ENCODE peak calls at places on chromosomes 6 and 20, in four cellular contexts. One of them, this sample, is unnamed.

GRCh38 chr20:20085071-20085470 is 32.7 kb downstream of the CFAP61 start:
- DNase-seq in NCI-H774: no peak
- DNase-seq in NCI-H1092: no peak
- DNase-seq in T-helper 17 cell: no peak
- DNase-seq in this sample: no peak

GRCh38 chr6:117920493-117920845 is 13.4 kb downstream of the SLC35F1 start:
- DNase-seq in T-helper 17 cell: no peak
- DNase-seq in NCI-H1092: no peak
- DNase-seq in NCI-H774: peak
- DNase-seq in this sample: no peak

GRCh38 chr20:10868299-10868698 is 194.5 kb upstream of the JAG1 start:
- DNase-seq in T-helper 17 cell: no peak
- DNase-seq in NCI-H1092: no peak
- DNase-seq in NCI-H774: no peak
- DNase-seq in this sample: no peak

GRCh38 chr20:48447456-48447855 is 380.3 kb downstream of the PREX1 start:
- DNase-seq in T-helper 17 cell: no peak
- DNase-seq in NCI-H774: no peak
- DNase-seq in NCI-H1092: no peak
- DNase-seq in this sample: no peak

GRCh38 chr6:50180646-50181045 is 130.9 kb upstream of the DEFB112 start:
- DNase-seq in NCI-H774: no peak
- DNase-seq in T-helper 17 cell: no peak
- DNase-seq in NCI-H1092: no peak
- DNase-seq in this sample: no peak

GRCh38 chr6:70210462-70210861 is 92.4 kb downstream of the COL9A1 start:
- DNase-seq in T-helper 17 cell: no peak
- DNase-seq in NCI-H774: no peak
- DNase-seq in NCI-H1092: no peak
- DNase-seq in this sample: no peak

GRCh38 chr6:38354905-38355304 is 284.8 kb downstream of the BTBD9 start:
- DNase-seq in NCI-H1092: no peak
- DNase-seq in T-helper 17 cell: no peak
- DNase-seq in NCI-H774: no peak
- DNase-seq in this sample: no peak

GRCh38 chr6:101595276-101595675 is 201.8 kb downstream of the GRIK2 start:
- DNase-seq in NCI-H774: no peak
- DNase-seq in T-helper 17 cell: no peak
- DNase-seq in NCI-H1092: no peak
- DNase-seq in this sample: no peak

GRCh38 chr6:48928937-48929336 is 534.1 kb downstream of the MMUT start:
- DNase-seq in T-helper 17 cell: no peak
- DNase-seq in NCI-H774: no peak
- DNase-seq in NCI-H1092: no peak
- DNase-seq in this sample: no peak

GRCh38 chr6:101021504-101021903 is 140.4 kb upstream of the ASCC3 start:
- DNase-seq in NCI-H774: no peak
- DNase-seq in NCI-H1092: no peak
- DNase-seq in T-helper 17 cell: no peak
- DNase-seq in this sample: no peak

GRCh38 chr20:36845288-36845969 is 30.5 kb upstream of the TLDC2 start:
- DNase-seq in NCI-H774: no peak
- DNase-seq in T-helper 17 cell: no peak
- DNase-seq in NCI-H1092: peak
- DNase-seq in this sample: no peak

GRCh38 chr6:148873868-148874267 is 127.0 kb downstream of the UST start:
- DNase-seq in NCI-H774: no peak
- DNase-seq in NCI-H1092: no peak
- DNase-seq in T-helper 17 cell: no peak
- DNase-seq in this sample: no peak

GRCh38 chr6:25993038-25993684 is 30.6 kb downstream of the TRIM38 start:
- DNase-seq in NCI-H774: no peak
- DNase-seq in NCI-H1092: no peak
- DNase-seq in T-helper 17 cell: no peak
- DNase-seq in this sample: no peak

GRCh38 chr20:57882451-57883161 is 172.8 kb upstream of the PMEPA1 start:
- DNase-seq in T-helper 17 cell: no peak
- DNase-seq in NCI-H1092: no peak
- DNase-seq in NCI-H774: no peak
- DNase-seq in this sample: no peak

GRCh38 chr6:116410945-116411623 is 40.3 kb downstream of the DSE start:
- DNase-seq in NCI-H1092: no peak
- DNase-seq in T-helper 17 cell: no peak
- DNase-seq in NCI-H774: peak
- DNase-seq in this sample: no peak

GRCh38 chr20:19757973-19758887 is at the start of gene RIN2:
- DNase-seq in NCI-H1092: peak
- DNase-seq in T-helper 17 cell: no peak
- DNase-seq in NCI-H774: peak
- DNase-seq in this sample: peak

GRCh38 chr20:14445902-14446301 is 108.5 kb upstream of the FLRT3 start:
- DNase-seq in T-helper 17 cell: no peak
- DNase-seq in NCI-H1092: no peak
- DNase-seq in NCI-H774: no peak
- DNase-seq in this sample: no peak

GRCh38 chr6:51893356-51893755 is 194.1 kb downstream of the PKHD1 start:
- DNase-seq in T-helper 17 cell: no peak
- DNase-seq in NCI-H1092: no peak
- DNase-seq in NCI-H774: no peak
- DNase-seq in this sample: no peak

GRCh38 chr6:97757575-97757974 is 474.6 kb upstream of the MMS22L start:
- DNase-seq in NCI-H1092: no peak
- DNase-seq in T-helper 17 cell: no peak
- DNase-seq in NCI-H774: no peak
- DNase-seq in this sample: no peak

GRCh38 chr6:160793652-160794051 is 91.6 kb downstream of the PLG start:
- DNase-seq in T-helper 17 cell: no peak
- DNase-seq in NCI-H1092: no peak
- DNase-seq in NCI-H774: no peak
- DNase-seq in this sample: no peak

GRCh38 chr6:121856296-121856695 is 420.9 kb downstream of the GJA1 start:
- DNase-seq in NCI-H1092: no peak
- DNase-seq in T-helper 17 cell: no peak
- DNase-seq in NCI-H774: no peak
- DNase-seq in this sample: no peak

GRCh38 chr20:4880051-4880450 is 121.3 kb downstream of the SLC23A2 start:
- DNase-seq in NCI-H1092: no peak
- DNase-seq in NCI-H774: no peak
- DNase-seq in T-helper 17 cell: no peak
- DNase-seq in this sample: no peak

GRCh38 chr6:52493669-52494068 is 73.5 kb downstream of the EFHC1 start:
- DNase-seq in NCI-H774: no peak
- DNase-seq in T-helper 17 cell: no peak
- DNase-seq in NCI-H1092: no peak
- DNase-seq in this sample: no peak

GRCh38 chr6:104591573-104592334 is 268.0 kb downstream of the HACE1 start:
- DNase-seq in NCI-H1092: no peak
- DNase-seq in NCI-H774: no peak
- DNase-seq in T-helper 17 cell: no peak
- DNase-seq in this sample: no peak

GRCh38 chr6:113414511-113414910 is 442.6 kb upstream of the MARCKS start:
- DNase-seq in T-helper 17 cell: no peak
- DNase-seq in NCI-H774: peak
- DNase-seq in NCI-H1092: peak
- DNase-seq in this sample: no peak